ENCODE peak calls at places on chromosomes 3 and 15, in four cellular contexts. One of them, this sample, is unnamed.

GRCh38 chr15:79078003-79078402 is 12.6 kb downstream of the RASGRF1 start:
- DNase-seq in fibroblast of lung: no peak
- DNase-seq in foreskin keratinocyte: no peak
- DNase-seq in endothelial cell of umbilical vein: no peak
- DNase-seq in this sample: no peak

GRCh38 chr15:82930466-82930865 is 22.1 kb downstream of the HOMER2 start:
- DNase-seq in foreskin keratinocyte: no peak
- DNase-seq in fibroblast of lung: no peak
- DNase-seq in endothelial cell of umbilical vein: no peak
- DNase-seq in this sample: no peak

GRCh38 chr15:69990566-69991391 is 106.9 kb downstream of the TLE3 start:
- DNase-seq in fibroblast of lung: no peak
- DNase-seq in endothelial cell of umbilical vein: no peak
- DNase-seq in foreskin keratinocyte: no peak
- DNase-seq in this sample: no peak

GRCh38 chr3:58586776-58587192 is 9.6 kb upstream of the FAM107A start:
- DNase-seq in foreskin keratinocyte: no peak
- DNase-seq in fibroblast of lung: no peak
- DNase-seq in endothelial cell of umbilical vein: no peak
- DNase-seq in this sample: no peak

GRCh38 chr15:51483985-51484384 is 138.6 kb downstream of the DMXL2 start:
- DNase-seq in foreskin keratinocyte: no peak
- DNase-seq in endothelial cell of umbilical vein: no peak
- DNase-seq in fibroblast of lung: no peak
- DNase-seq in this sample: no peak

GRCh38 chr15:63752075-63752684 is 81.6 kb downstream of the HERC1 start:
- DNase-seq in foreskin keratinocyte: peak
- DNase-seq in fibroblast of lung: peak
- DNase-seq in endothelial cell of umbilical vein: peak
- DNase-seq in this sample: peak

GRCh38 chr3:172516318-172517214 is 6.7 kb downstream of the TNFSF10 start:
- DNase-seq in fibroblast of lung: peak
- DNase-seq in foreskin keratinocyte: peak
- DNase-seq in endothelial cell of umbilical vein: peak
- DNase-seq in this sample: peak

GRCh38 chr3:27669505-27670085 is 52.5 kb downstream of the EOMES start:
- DNase-seq in endothelial cell of umbilical vein: no peak
- DNase-seq in foreskin keratinocyte: no peak
- DNase-seq in fibroblast of lung: peak
- DNase-seq in this sample: no peak

GRCh38 chr3:120661106-120661962 is 20.7 kb downstream of the HGD start:
- DNase-seq in foreskin keratinocyte: no peak
- DNase-seq in endothelial cell of umbilical vein: no peak
- DNase-seq in fibroblast of lung: no peak
- DNase-seq in this sample: no peak

DNA sequence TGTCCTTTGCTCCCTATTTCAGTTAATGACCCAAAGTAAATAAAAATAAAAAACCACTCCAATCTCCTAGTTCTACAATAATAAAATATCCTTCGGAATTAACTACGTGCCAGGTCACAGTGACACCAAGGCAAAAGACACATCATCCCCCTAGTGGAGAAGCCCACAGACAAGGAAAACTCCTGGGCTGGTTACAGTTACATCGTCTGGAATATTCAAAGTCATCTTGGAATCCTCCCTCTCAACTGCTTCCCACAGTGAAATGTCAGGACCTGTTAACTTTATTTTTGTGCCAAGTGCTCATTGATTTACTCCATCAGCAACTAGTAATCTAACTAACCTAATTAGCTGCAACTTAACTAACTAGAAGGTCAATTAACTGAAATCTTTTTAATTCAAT is 349.3 kb downstream of the MAGI1 start:
- DNase-seq in endothelial cell of umbilical vein: no peak
- DNase-seq in foreskin keratinocyte: no peak
- DNase-seq in fibroblast of lung: no peak
- DNase-seq in this sample: no peak
- TF ChIP-seq CTCF in endothelial cell of umbilical vein: no peak
- TF ChIP-seq CTCF in foreskin keratinocyte: no peak
- TF ChIP-seq CTCF in fibroblast of lung: no peak
- TF ChIP-seq CTCF in this sample: no peak

GRCh38 chr15:101280007-101280406 is 2.7 kb upstream of the SELENOS start:
- DNase-seq in fibroblast of lung: no peak
- DNase-seq in foreskin keratinocyte: no peak
- DNase-seq in endothelial cell of umbilical vein: no peak
- DNase-seq in this sample: no peak

GRCh38 chr15:101277943-101278564 is 769 bp upstream of the SELENOS start:
- DNase-seq in endothelial cell of umbilical vein: no peak
- DNase-seq in foreskin keratinocyte: no peak
- DNase-seq in fibroblast of lung: no peak
- DNase-seq in this sample: no peak

GRCh38 chr15:101276501-101277037 is 716 bp downstream of the SELENOS start:
- DNase-seq in endothelial cell of umbilical vein: peak
- DNase-seq in fibroblast of lung: no peak
- DNase-seq in foreskin keratinocyte: no peak
- DNase-seq in this sample: no peak

GRCh38 chr15:101275018-101275417 is 2.3 kb downstream of the SELENOS start:
- DNase-seq in fibroblast of lung: no peak
- DNase-seq in foreskin keratinocyte: no peak
- DNase-seq in endothelial cell of umbilical vein: no peak
- DNase-seq in this sample: no peak

DNA sequence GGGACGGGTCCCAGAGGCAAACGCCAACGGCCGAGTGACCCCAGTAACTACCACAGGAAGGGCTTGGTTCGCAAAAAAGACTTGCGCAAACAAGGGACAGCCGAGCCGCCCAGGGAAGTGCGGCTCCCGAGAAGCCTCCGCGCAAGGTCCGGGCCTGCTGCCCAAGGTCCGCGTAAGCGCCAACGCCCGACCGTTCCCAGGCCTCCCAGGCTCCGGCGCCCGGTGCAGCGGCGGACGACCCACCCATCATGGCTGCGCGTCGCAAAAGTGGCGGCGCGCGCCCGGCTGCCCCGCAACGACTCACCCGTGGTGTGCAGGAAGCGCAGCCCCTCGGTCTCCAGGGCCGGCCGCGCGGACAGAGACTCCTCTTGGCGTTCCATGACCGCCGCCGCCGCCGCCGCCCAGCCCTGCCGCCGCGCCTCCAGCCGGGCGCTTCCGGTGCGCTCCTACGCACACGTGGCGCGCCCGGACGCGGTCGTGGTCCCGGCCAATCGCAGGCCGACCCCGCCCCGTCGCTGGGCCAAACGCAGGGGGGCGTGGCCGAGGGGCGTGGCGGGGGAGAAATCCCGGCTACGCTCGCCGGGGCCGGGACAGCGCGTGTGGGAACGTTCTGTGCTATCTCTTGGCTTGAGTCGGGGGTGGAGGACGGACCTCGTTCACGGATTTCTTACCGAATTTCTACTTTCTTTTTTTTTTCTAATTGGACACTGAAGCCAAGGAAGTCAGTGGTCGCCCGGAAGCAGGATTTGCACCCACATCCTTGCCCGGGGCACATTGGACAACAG is at the start of gene SELENOS:
- DNase-seq in foreskin keratinocyte: peak
- DNase-seq in endothelial cell of umbilical vein: peak
- DNase-seq in fibroblast of lung: peak
- DNase-seq in this sample: peak
- TF ChIP-seq CTCF in foreskin keratinocyte: no peak
- TF ChIP-seq CTCF in endothelial cell of umbilical vein: no peak
- TF ChIP-seq CTCF in fibroblast of lung: no peak
- TF ChIP-seq CTCF in this sample: no peak

GRCh38 chr3:68018275-68018674 is 363.9 kb upstream of the SUCLG2 start:
- DNase-seq in endothelial cell of umbilical vein: no peak
- DNase-seq in foreskin keratinocyte: no peak
- DNase-seq in fibroblast of lung: no peak
- DNase-seq in this sample: no peak

DNA sequence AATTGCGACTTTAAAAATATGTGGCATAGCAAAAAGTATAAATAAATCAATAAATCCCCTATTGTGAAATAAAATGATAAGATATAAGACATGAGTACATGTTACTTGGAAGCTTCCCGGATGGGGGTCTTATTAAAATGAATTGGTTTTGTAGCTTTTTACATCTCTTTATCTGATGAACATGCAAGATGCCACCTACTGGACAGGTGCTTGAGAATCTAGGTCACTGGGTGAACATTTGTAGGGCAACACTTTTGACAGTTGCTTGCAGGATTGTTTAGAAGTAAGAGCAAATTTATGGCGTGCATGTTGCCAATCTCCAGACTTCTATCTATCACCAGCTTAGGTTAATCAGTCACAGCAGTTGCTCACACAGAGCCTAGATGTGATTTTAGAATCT is 362.7 kb upstream of the SUCLG2 start:
- DNase-seq in fibroblast of lung: no peak
- DNase-seq in foreskin keratinocyte: peak
- DNase-seq in endothelial cell of umbilical vein: no peak
- DNase-seq in this sample: no peak
- TF ChIP-seq CTCF in fibroblast of lung: no peak
- TF ChIP-seq CTCF in foreskin keratinocyte: no peak
- TF ChIP-seq CTCF in endothelial cell of umbilical vein: no peak
- TF ChIP-seq CTCF in this sample: no peak

DNA sequence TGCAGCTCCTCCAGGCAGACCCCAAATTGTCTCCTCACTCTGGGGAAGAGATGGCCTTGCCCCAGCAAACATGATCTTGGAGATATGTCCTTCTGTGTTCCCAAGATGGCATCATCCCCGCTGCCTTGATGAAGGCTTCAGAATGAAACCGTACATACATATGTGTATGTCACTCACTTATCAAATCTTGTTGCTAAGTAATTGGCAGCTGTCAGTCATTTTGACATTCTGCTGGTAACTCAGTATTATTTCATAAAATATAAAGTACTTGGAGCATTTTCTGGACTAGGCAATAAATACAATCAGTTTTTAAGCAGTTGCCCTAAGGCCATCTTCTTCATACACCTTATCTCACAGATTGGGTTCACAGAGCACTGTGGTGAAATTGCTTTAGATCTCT is 62.4 kb downstream of the ARNT2 start:
- DNase-seq in foreskin keratinocyte: no peak
- DNase-seq in fibroblast of lung: no peak
- DNase-seq in endothelial cell of umbilical vein: no peak
- DNase-seq in this sample: no peak
- TF ChIP-seq CTCF in foreskin keratinocyte: no peak
- TF ChIP-seq CTCF in fibroblast of lung: no peak
- TF ChIP-seq CTCF in endothelial cell of umbilical vein: no peak
- TF ChIP-seq CTCF in this sample: no peak

DNA sequence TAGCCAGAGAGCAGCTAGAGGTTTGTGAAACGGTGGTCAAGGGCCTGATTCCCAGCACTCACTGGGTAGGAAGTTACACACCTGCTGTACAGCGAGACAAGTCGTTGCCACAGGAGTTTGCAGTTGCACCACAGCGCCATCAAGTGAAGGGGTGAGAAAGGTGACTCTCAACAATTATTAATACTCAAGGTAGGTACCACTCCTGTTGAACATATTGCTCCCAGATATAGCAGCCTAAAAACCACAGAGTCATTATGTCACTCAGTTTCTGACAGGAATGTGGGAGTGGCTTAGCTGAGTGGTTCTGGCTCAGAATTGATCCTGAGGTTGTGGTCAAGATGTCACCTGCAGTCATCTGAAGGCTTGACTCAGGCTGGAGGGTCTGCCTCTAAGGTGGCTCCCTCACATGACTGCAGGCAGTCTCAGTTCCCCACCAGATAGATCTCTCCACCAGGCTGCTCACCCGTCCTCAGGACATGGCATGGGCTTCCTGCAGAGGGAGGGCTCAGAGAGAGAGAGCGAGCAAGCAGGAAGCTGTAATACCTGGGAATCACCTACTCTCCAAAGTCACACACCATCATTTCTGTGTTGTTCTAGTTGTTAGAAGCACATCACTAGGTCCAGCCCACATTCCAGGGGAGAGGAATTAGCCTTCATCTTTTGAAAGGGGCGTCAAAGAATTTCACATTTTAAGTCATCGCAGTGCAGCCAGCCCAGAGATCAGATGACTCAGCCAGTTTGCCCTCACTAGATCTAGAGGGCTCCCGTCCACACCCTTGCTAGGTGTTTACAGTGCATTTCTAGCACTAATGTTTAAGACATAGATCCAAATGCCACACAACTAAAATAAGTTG is 17.0 kb upstream of the ANO10 start:
- DNase-seq in fibroblast of lung: peak
- DNase-seq in foreskin keratinocyte: peak
- DNase-seq in endothelial cell of umbilical vein: peak
- DNase-seq in this sample: peak
- TF ChIP-seq CTCF in fibroblast of lung: no peak
- TF ChIP-seq CTCF in foreskin keratinocyte: peak
- TF ChIP-seq CTCF in endothelial cell of umbilical vein: no peak
- TF ChIP-seq CTCF in this sample: no peak

GRCh38 chr15:39624806-39625205 is 43.9 kb downstream of the THBS1 start:
- DNase-seq in foreskin keratinocyte: peak
- DNase-seq in fibroblast of lung: peak
- DNase-seq in endothelial cell of umbilical vein: peak
- DNase-seq in this sample: peak
- TF ChIP-seq CTCF in foreskin keratinocyte: peak
- TF ChIP-seq CTCF in fibroblast of lung: no peak
- TF ChIP-seq CTCF in endothelial cell of umbilical vein: no peak
- TF ChIP-seq CTCF in this sample: no peak

This sample was measured in RWPE1.